ENCODE peak calls at places on chromosomes 4 and X, in eight cellular contexts. One of them, this sample, is unnamed. For H3K36me3, the result is how much of the 10 kb centered on the place peaks cover.

GRCh38 chr4:100019821-100020220 is 69.7 kb upstream of the H2AZ1 start:
- DNase-seq in uterus: no peak
- DNase-seq in ovary: no peak
- DNase-seq in mesenchymal stem cell: no peak
- DNase-seq in naive thymus-derived CD4-positive, alpha-beta T cell: no peak
- DNase-seq in IMR-90: no peak
- DNase-seq in fibroblast of lung: no peak
- DNase-seq in body of pancreas: no peak
- DNase-seq in this sample: no peak

GRCh38 chrX:12891167-12891566 is 15.3 kb upstream of the TLR8 start:
- DNase-seq in uterus: no peak
- DNase-seq in ovary: no peak
- DNase-seq in mesenchymal stem cell: no peak
- DNase-seq in naive thymus-derived CD4-positive, alpha-beta T cell: no peak
- DNase-seq in IMR-90: no peak
- DNase-seq in fibroblast of lung: no peak
- DNase-seq in body of pancreas: no peak
- DNase-seq in this sample: no peak

GRCh38 chr4:109462297-109462696 is 28.7 kb downstream of the SEC24B start:
- DNase-seq in uterus: no peak
- DNase-seq in ovary: no peak
- DNase-seq in mesenchymal stem cell: no peak
- DNase-seq in naive thymus-derived CD4-positive, alpha-beta T cell: no peak
- DNase-seq in IMR-90: no peak
- DNase-seq in fibroblast of lung: peak
- DNase-seq in body of pancreas: peak
- DNase-seq in this sample: no peak

GRCh38 chrX:74383611-74384010 is 37.7 kb upstream of the SLC16A2 start:
- DNase-seq in uterus: peak
- DNase-seq in ovary: peak
- DNase-seq in mesenchymal stem cell: peak
- DNase-seq in naive thymus-derived CD4-positive, alpha-beta T cell: no peak
- DNase-seq in IMR-90: peak
- DNase-seq in fibroblast of lung: peak
- DNase-seq in body of pancreas: peak
- DNase-seq in this sample: no peak

GRCh38 chr4:110620352-110621327 is 2.2 kb downstream of the PITX2 start:
- DNase-seq in uterus: no peak
- DNase-seq in ovary: no peak
- DNase-seq in mesenchymal stem cell: peak
- DNase-seq in naive thymus-derived CD4-positive, alpha-beta T cell: no peak
- DNase-seq in IMR-90: no peak
- DNase-seq in fibroblast of lung: no peak
- DNase-seq in body of pancreas: no peak
- DNase-seq in this sample: no peak

GRCh38 chr4:8114456-8115202 is 44.0 kb downstream of the ABLIM2 start:
- DNase-seq in uterus: no peak
- DNase-seq in ovary: no peak
- DNase-seq in mesenchymal stem cell: no peak
- DNase-seq in naive thymus-derived CD4-positive, alpha-beta T cell: no peak
- DNase-seq in IMR-90: no peak
- DNase-seq in fibroblast of lung: no peak
- DNase-seq in body of pancreas: no peak
- DNase-seq in this sample: peak

GRCh38 chr4:98796986-98797385 is 131.9 kb downstream of the EIF4E start:
- DNase-seq in uterus: no peak
- DNase-seq in ovary: no peak
- DNase-seq in mesenchymal stem cell: no peak
- DNase-seq in naive thymus-derived CD4-positive, alpha-beta T cell: no peak
- DNase-seq in IMR-90: no peak
- DNase-seq in fibroblast of lung: no peak
- DNase-seq in body of pancreas: no peak
- DNase-seq in this sample: no peak

GRCh38 chr4:124710253-124710849 is 2.2 kb downstream of the ANKRD50 start:
- DNase-seq in uterus: no peak
- DNase-seq in ovary: no peak
- DNase-seq in mesenchymal stem cell: peak
- DNase-seq in naive thymus-derived CD4-positive, alpha-beta T cell: no peak
- DNase-seq in IMR-90: peak
- DNase-seq in fibroblast of lung: no peak
- DNase-seq in body of pancreas: no peak
- DNase-seq in this sample: peak

GRCh38 chr4:147823135-147823534 is 91.2 kb downstream of the ARHGAP10 start:
- DNase-seq in uterus: no peak
- DNase-seq in ovary: no peak
- DNase-seq in mesenchymal stem cell: peak
- DNase-seq in naive thymus-derived CD4-positive, alpha-beta T cell: no peak
- DNase-seq in IMR-90: peak
- DNase-seq in fibroblast of lung: peak
- DNase-seq in body of pancreas: no peak
- DNase-seq in this sample: no peak

GRCh38 chr4:145488310-145488709 is 6.7 kb downstream of the SMAD1 start:
- DNase-seq in uterus: no peak
- DNase-seq in ovary: no peak
- DNase-seq in mesenchymal stem cell: no peak
- DNase-seq in naive thymus-derived CD4-positive, alpha-beta T cell: no peak
- DNase-seq in IMR-90: no peak
- DNase-seq in fibroblast of lung: no peak
- DNase-seq in body of pancreas: no peak
- DNase-seq in this sample: no peak

DNA sequence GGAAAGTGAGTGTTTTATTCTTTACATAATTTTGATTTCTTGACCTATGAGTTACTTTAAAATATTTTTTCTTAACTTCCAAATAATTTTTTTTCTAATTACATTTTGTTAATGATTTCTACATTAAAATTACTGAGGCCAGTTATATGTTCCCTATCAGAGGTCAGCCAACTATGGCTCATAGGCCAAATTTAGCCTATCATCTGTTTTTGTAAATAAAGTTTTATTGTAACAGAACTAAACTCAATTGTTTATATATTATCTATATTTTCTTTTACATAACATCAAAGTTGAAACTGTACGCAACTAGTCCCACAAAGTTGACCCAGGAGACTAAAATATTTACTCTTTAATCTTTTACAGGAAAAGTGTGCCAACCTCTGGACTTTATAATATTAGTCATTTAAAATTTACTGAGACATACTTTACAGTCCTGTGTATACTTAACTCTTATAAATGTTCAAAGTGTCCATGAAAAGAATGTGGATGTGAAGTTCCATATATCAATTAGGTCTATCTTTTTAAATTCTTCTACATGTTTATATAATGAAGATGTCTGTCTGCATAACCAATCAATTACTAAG is 26.2 kb downstream of the ASB5 start:
- DNase-seq in uterus: no peak
- DNase-seq in ovary: no peak
- DNase-seq in mesenchymal stem cell: no peak
- DNase-seq in naive thymus-derived CD4-positive, alpha-beta T cell: no peak
- DNase-seq in IMR-90: no peak
- DNase-seq in fibroblast of lung: no peak
- DNase-seq in body of pancreas: no peak
- DNase-seq in this sample: no peak
- H3K27ac ChIP-seq in uterus: no peak
- H3K27ac ChIP-seq in ovary: no peak
- H3K27ac ChIP-seq in mesenchymal stem cell: no peak
- H3K27ac ChIP-seq in naive thymus-derived CD4-positive, alpha-beta T cell: no peak
- H3K27ac ChIP-seq in IMR-90: no peak
- H3K27ac ChIP-seq in fibroblast of lung: no peak
- H3K27ac ChIP-seq in body of pancreas: no peak
- H3K27ac ChIP-seq in this sample: no peak

GRCh38 chr4:6605114-6605513 is 30.1 kb downstream of the MAN2B2 start:
- DNase-seq in uterus: no peak
- DNase-seq in ovary: no peak
- DNase-seq in mesenchymal stem cell: no peak
- DNase-seq in naive thymus-derived CD4-positive, alpha-beta T cell: no peak
- DNase-seq in IMR-90: no peak
- DNase-seq in fibroblast of lung: no peak
- DNase-seq in body of pancreas: no peak
- DNase-seq in this sample: no peak

GRCh38 chr4:6607368-6608050 is 32.5 kb downstream of the MAN2B2 start:
- DNase-seq in uterus: no peak
- DNase-seq in ovary: no peak
- DNase-seq in mesenchymal stem cell: no peak
- DNase-seq in naive thymus-derived CD4-positive, alpha-beta T cell: no peak
- DNase-seq in IMR-90: no peak
- DNase-seq in fibroblast of lung: no peak
- DNase-seq in body of pancreas: no peak
- DNase-seq in this sample: no peak

GRCh38 chr4:6603128-6603527 is 28.1 kb downstream of the MAN2B2 start:
- DNase-seq in uterus: no peak
- DNase-seq in ovary: no peak
- DNase-seq in mesenchymal stem cell: no peak
- DNase-seq in naive thymus-derived CD4-positive, alpha-beta T cell: no peak
- DNase-seq in IMR-90: no peak
- DNase-seq in fibroblast of lung: no peak
- DNase-seq in body of pancreas: no peak
- DNase-seq in this sample: no peak

GRCh38 chr4:6606465-6607235 is 31.7 kb downstream of the MAN2B2 start:
- DNase-seq in uterus: no peak
- DNase-seq in ovary: no peak
- DNase-seq in mesenchymal stem cell: no peak
- DNase-seq in naive thymus-derived CD4-positive, alpha-beta T cell: no peak
- DNase-seq in IMR-90: no peak
- DNase-seq in fibroblast of lung: no peak
- DNase-seq in body of pancreas: no peak
- DNase-seq in this sample: no peak

GRCh38 chr4:6605605-6606004 is 30.6 kb downstream of the MAN2B2 start:
- DNase-seq in uterus: no peak
- DNase-seq in ovary: no peak
- DNase-seq in mesenchymal stem cell: no peak
- DNase-seq in naive thymus-derived CD4-positive, alpha-beta T cell: no peak
- DNase-seq in IMR-90: no peak
- DNase-seq in fibroblast of lung: no peak
- DNase-seq in body of pancreas: no peak
- DNase-seq in this sample: no peak
- H3K36me3 ChIP-seq in uterus: under half
- H3K36me3 ChIP-seq in ovary: under half
- H3K36me3 ChIP-seq in mesenchymal stem cell: half or more
- H3K36me3 ChIP-seq in naive thymus-derived CD4-positive, alpha-beta T cell: under half
- H3K36me3 ChIP-seq in IMR-90: under half
- H3K36me3 ChIP-seq in fibroblast of lung: under half
- H3K36me3 ChIP-seq in body of pancreas: under half
- H3K36me3 ChIP-seq in this sample: under half

GRCh38 chr4:175394213-175394612 is 417.9 kb downstream of the GPM6A start:
- DNase-seq in uterus: no peak
- DNase-seq in ovary: no peak
- DNase-seq in mesenchymal stem cell: no peak
- DNase-seq in naive thymus-derived CD4-positive, alpha-beta T cell: no peak
- DNase-seq in IMR-90: no peak
- DNase-seq in fibroblast of lung: no peak
- DNase-seq in body of pancreas: no peak
- DNase-seq in this sample: no peak
- H3K27ac ChIP-seq in uterus: no peak
- H3K27ac ChIP-seq in ovary: no peak
- H3K27ac ChIP-seq in mesenchymal stem cell: no peak
- H3K27ac ChIP-seq in naive thymus-derived CD4-positive, alpha-beta T cell: no peak
- H3K27ac ChIP-seq in IMR-90: no peak
- H3K27ac ChIP-seq in fibroblast of lung: no peak
- H3K27ac ChIP-seq in body of pancreas: no peak
- H3K27ac ChIP-seq in this sample: no peak

GRCh38 chrX:130186645-130187044 is 14.9 kb downstream of the RAB33A start:
- DNase-seq in uterus: no peak
- DNase-seq in ovary: no peak
- DNase-seq in mesenchymal stem cell: no peak
- DNase-seq in naive thymus-derived CD4-positive, alpha-beta T cell: no peak
- DNase-seq in IMR-90: no peak
- DNase-seq in fibroblast of lung: no peak
- DNase-seq in body of pancreas: no peak
- DNase-seq in this sample: no peak
- H3K36me3 ChIP-seq in uterus: under half
- H3K36me3 ChIP-seq in ovary: under half
- H3K36me3 ChIP-seq in mesenchymal stem cell: under half
- H3K36me3 ChIP-seq in naive thymus-derived CD4-positive, alpha-beta T cell: under half
- H3K36me3 ChIP-seq in IMR-90: under half
- H3K36me3 ChIP-seq in fibroblast of lung: under half
- H3K36me3 ChIP-seq in body of pancreas: under half
- H3K36me3 ChIP-seq in this sample: under half

GRCh38 chrX:98607739-98608138 is 1724.0 kb downstream of the RPA4 start:
- DNase-seq in uterus: no peak
- DNase-seq in ovary: no peak
- DNase-seq in mesenchymal stem cell: peak
- DNase-seq in naive thymus-derived CD4-positive, alpha-beta T cell: no peak
- DNase-seq in IMR-90: no peak
- DNase-seq in fibroblast of lung: no peak
- DNase-seq in body of pancreas: no peak
- DNase-seq in this sample: no peak

GRCh38 chrX:98605941-98606340 is 1722.2 kb downstream of the RPA4 start:
- DNase-seq in uterus: no peak
- DNase-seq in ovary: no peak
- DNase-seq in mesenchymal stem cell: no peak
- DNase-seq in naive thymus-derived CD4-positive, alpha-beta T cell: no peak
- DNase-seq in IMR-90: no peak
- DNase-seq in fibroblast of lung: no peak
- DNase-seq in body of pancreas: no peak
- DNase-seq in this sample: no peak
- H3K27ac ChIP-seq in uterus: no peak
- H3K27ac ChIP-seq in ovary: no peak
- H3K27ac ChIP-seq in mesenchymal stem cell: no peak
- H3K27ac ChIP-seq in naive thymus-derived CD4-positive, alpha-beta T cell: no peak
- H3K27ac ChIP-seq in IMR-90: no peak
- H3K27ac ChIP-seq in fibroblast of lung: no peak
- H3K27ac ChIP-seq in body of pancreas: no peak
- H3K27ac ChIP-seq in this sample: no peak

GRCh38 chr4:24547979-24548378 is 36.4 kb downstream of the DHX15 start:
- DNase-seq in uterus: no peak
- DNase-seq in ovary: no peak
- DNase-seq in mesenchymal stem cell: no peak
- DNase-seq in naive thymus-derived CD4-positive, alpha-beta T cell: no peak
- DNase-seq in IMR-90: no peak
- DNase-seq in fibroblast of lung: no peak
- DNase-seq in body of pancreas: no peak
- DNase-seq in this sample: no peak

GRCh38 chr4:24551492-24552330 is 32.6 kb downstream of the DHX15 start:
- DNase-seq in uterus: no peak
- DNase-seq in ovary: no peak
- DNase-seq in mesenchymal stem cell: peak
- DNase-seq in naive thymus-derived CD4-positive, alpha-beta T cell: no peak
- DNase-seq in IMR-90: peak
- DNase-seq in fibroblast of lung: peak
- DNase-seq in body of pancreas: no peak
- DNase-seq in this sample: no peak

DNA sequence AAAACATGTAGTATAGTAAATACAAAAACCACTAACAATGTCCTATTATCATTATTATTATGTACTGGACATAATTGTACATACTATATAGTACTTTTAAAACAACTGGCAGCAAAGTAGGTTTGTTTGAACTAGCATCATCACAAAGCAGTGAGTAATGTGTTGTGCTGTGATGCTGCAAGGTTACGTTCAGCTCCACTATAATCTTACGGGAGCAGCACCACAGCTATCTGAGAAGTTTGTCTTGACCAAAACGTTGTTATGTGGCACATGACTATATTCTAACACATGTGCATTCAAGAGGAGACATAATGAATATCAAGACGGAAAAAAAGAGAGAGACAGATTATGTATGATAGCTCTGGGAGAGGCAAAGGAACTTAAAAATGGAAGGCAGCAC is 33.6 kb downstream of the DHX15 start:
- DNase-seq in uterus: no peak
- DNase-seq in ovary: no peak
- DNase-seq in mesenchymal stem cell: peak
- DNase-seq in naive thymus-derived CD4-positive, alpha-beta T cell: no peak
- DNase-seq in IMR-90: no peak
- DNase-seq in fibroblast of lung: no peak
- DNase-seq in body of pancreas: no peak
- DNase-seq in this sample: no peak
- H3K36me3 ChIP-seq in uterus: under half
- H3K36me3 ChIP-seq in ovary: under half
- H3K36me3 ChIP-seq in mesenchymal stem cell: under half
- H3K36me3 ChIP-seq in naive thymus-derived CD4-positive, alpha-beta T cell: under half
- H3K36me3 ChIP-seq in IMR-90: under half
- H3K36me3 ChIP-seq in fibroblast of lung: under half
- H3K36me3 ChIP-seq in body of pancreas: under half
- H3K36me3 ChIP-seq in this sample: under half